ENCODE peak calls at places on chromosomes 7 and 10, in nine cellular contexts. One of them, this sample, is unnamed. For H3K27me3 and H3K9me3, the result is how much of the 10 kb centered on the place peaks cover.

GRCh38 chr10:45432700-45433472 is 58.9 kb downstream of the ALOX5 start:
- DNase-seq in sigmoid colon: no peak
- DNase-seq in heart left ventricle: no peak
- DNase-seq in stomach: no peak
- DNase-seq in naive thymus-derived CD4-positive, alpha-beta T cell: no peak
- DNase-seq in mammary epithelial cell: no peak
- DNase-seq in body of pancreas: no peak
- DNase-seq in MM.1S: no peak
- DNase-seq in GM23248: no peak
- DNase-seq in this sample: no peak

GRCh38 chr10:58843760-58844159 is 331.1 kb downstream of the BICC1 start:
- DNase-seq in MM.1S: no peak
- DNase-seq in body of pancreas: no peak
- DNase-seq in sigmoid colon: no peak
- DNase-seq in mammary epithelial cell: no peak
- DNase-seq in heart left ventricle: no peak
- DNase-seq in stomach: no peak
- DNase-seq in GM23248: no peak
- DNase-seq in naive thymus-derived CD4-positive, alpha-beta T cell: no peak
- DNase-seq in this sample: no peak

GRCh38 chr10:114026189-114027040 is 17.3 kb upstream of the ADRB1 start:
- DNase-seq in sigmoid colon: no peak
- DNase-seq in naive thymus-derived CD4-positive, alpha-beta T cell: no peak
- DNase-seq in heart left ventricle: no peak
- DNase-seq in body of pancreas: no peak
- DNase-seq in mammary epithelial cell: peak
- DNase-seq in MM.1S: no peak
- DNase-seq in stomach: no peak
- DNase-seq in GM23248: peak
- DNase-seq in this sample: peak

GRCh38 chr7:146096994-146097393 is 19.6 kb upstream of the CNTNAP2 start:
- DNase-seq in heart left ventricle: no peak
- DNase-seq in body of pancreas: no peak
- DNase-seq in stomach: no peak
- DNase-seq in sigmoid colon: no peak
- DNase-seq in GM23248: no peak
- DNase-seq in MM.1S: peak
- DNase-seq in mammary epithelial cell: no peak
- DNase-seq in naive thymus-derived CD4-positive, alpha-beta T cell: no peak
- DNase-seq in this sample: no peak

GRCh38 chr7:108114117-108114841 is 15.9 kb downstream of the LAMB4 start:
- DNase-seq in body of pancreas: peak
- DNase-seq in GM23248: no peak
- DNase-seq in naive thymus-derived CD4-positive, alpha-beta T cell: peak
- DNase-seq in heart left ventricle: no peak
- DNase-seq in MM.1S: peak
- DNase-seq in mammary epithelial cell: peak
- DNase-seq in stomach: no peak
- DNase-seq in sigmoid colon: no peak
- DNase-seq in this sample: peak

GRCh38 chr7:2638224-2638991 is 6.6 kb downstream of the TTYH3 start:
- DNase-seq in MM.1S: no peak
- DNase-seq in naive thymus-derived CD4-positive, alpha-beta T cell: no peak
- DNase-seq in body of pancreas: no peak
- DNase-seq in stomach: no peak
- DNase-seq in GM23248: peak
- DNase-seq in sigmoid colon: peak
- DNase-seq in heart left ventricle: peak
- DNase-seq in mammary epithelial cell: no peak
- DNase-seq in this sample: no peak

GRCh38 chr7:120732256-120732655 is 125.7 kb downstream of the TSPAN12 start:
- DNase-seq in heart left ventricle: no peak
- DNase-seq in body of pancreas: no peak
- DNase-seq in GM23248: peak
- DNase-seq in mammary epithelial cell: no peak
- DNase-seq in stomach: no peak
- DNase-seq in MM.1S: no peak
- DNase-seq in sigmoid colon: no peak
- DNase-seq in naive thymus-derived CD4-positive, alpha-beta T cell: no peak
- DNase-seq in this sample: no peak

GRCh38 chr10:72688208-72688651 is 3.7 kb upstream of the MCU start:
- DNase-seq in naive thymus-derived CD4-positive, alpha-beta T cell: no peak
- DNase-seq in MM.1S: no peak
- DNase-seq in stomach: no peak
- DNase-seq in body of pancreas: no peak
- DNase-seq in mammary epithelial cell: peak
- DNase-seq in GM23248: peak
- DNase-seq in heart left ventricle: no peak
- DNase-seq in sigmoid colon: no peak
- DNase-seq in this sample: peak

DNA sequence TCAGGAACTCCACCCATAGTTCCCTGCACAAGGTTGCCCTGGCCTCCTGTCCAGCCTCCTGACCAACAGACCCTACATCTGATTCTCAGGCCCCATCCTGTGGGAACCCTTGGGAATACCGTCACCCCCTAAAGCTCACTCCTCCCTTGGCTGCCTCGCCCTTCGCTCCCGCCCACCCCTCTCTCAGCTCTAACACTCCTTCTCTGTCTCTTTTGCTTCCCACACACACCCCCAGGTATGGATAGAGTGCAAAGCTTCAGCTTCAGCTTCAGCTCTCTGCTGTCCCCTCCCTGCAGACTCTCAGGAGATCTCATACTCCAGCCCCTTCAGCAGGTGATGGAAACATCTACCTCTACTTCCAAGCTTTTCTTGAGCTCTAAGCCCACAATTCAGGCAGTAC is 83.1 kb downstream of the HIF1AN start:
- DNase-seq in stomach: no peak
- DNase-seq in heart left ventricle: no peak
- DNase-seq in naive thymus-derived CD4-positive, alpha-beta T cell: no peak
- DNase-seq in GM23248: no peak
- DNase-seq in sigmoid colon: no peak
- DNase-seq in mammary epithelial cell: no peak
- DNase-seq in body of pancreas: no peak
- DNase-seq in MM.1S: no peak
- DNase-seq in this sample: no peak
- H3K27me3 ChIP-seq in stomach: half or more
- H3K27me3 ChIP-seq in heart left ventricle: under half
- H3K27me3 ChIP-seq in naive thymus-derived CD4-positive, alpha-beta T cell: under half
- H3K27me3 ChIP-seq in GM23248: half or more
- H3K27me3 ChIP-seq in sigmoid colon: half or more
- H3K27me3 ChIP-seq in mammary epithelial cell: under half
- H3K27me3 ChIP-seq in body of pancreas: under half
- H3K27me3 ChIP-seq in MM.1S: half or more
- H3K27me3 ChIP-seq in this sample: under half

GRCh38 chr7:77338260-77338659 is 77.9 kb downstream of the GSAP start:
- DNase-seq in naive thymus-derived CD4-positive, alpha-beta T cell: no peak
- DNase-seq in GM23248: no peak
- DNase-seq in heart left ventricle: no peak
- DNase-seq in body of pancreas: no peak
- DNase-seq in MM.1S: no peak
- DNase-seq in mammary epithelial cell: no peak
- DNase-seq in stomach: no peak
- DNase-seq in sigmoid colon: no peak
- DNase-seq in this sample: no peak
- H3K4me3 ChIP-seq in naive thymus-derived CD4-positive, alpha-beta T cell: no peak
- H3K4me3 ChIP-seq in GM23248: no peak
- H3K4me3 ChIP-seq in heart left ventricle: no peak
- H3K4me3 ChIP-seq in body of pancreas: no peak
- H3K4me3 ChIP-seq in MM.1S: no peak
- H3K4me3 ChIP-seq in mammary epithelial cell: no peak
- H3K4me3 ChIP-seq in stomach: no peak
- H3K4me3 ChIP-seq in sigmoid colon: no peak
- H3K4me3 ChIP-seq in this sample: no peak

DNA sequence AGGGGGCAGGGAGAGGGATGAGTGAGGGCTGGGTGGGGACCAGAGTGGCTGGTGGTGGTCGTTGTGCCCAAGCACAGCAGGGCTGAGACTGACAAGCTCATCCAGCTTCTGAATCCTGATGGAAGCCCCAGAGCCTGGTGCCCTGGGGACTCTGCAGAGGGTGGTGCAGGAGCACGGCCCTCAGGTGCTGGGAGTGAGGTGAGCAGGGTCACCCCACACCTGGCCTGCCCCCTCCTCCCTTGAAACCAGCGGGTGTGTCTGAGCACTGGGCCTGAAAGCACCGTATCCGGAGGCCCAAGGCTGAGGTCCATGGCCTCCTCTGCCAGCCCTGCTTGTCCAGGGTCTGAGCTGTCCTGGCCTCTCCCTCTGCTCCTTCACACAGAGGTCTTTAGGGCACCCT is 218.2 kb downstream of the ZNF248 start:
- DNase-seq in heart left ventricle: no peak
- DNase-seq in sigmoid colon: no peak
- DNase-seq in MM.1S: no peak
- DNase-seq in stomach: no peak
- DNase-seq in mammary epithelial cell: no peak
- DNase-seq in GM23248: no peak
- DNase-seq in naive thymus-derived CD4-positive, alpha-beta T cell: no peak
- DNase-seq in body of pancreas: no peak
- DNase-seq in this sample: no peak
- H3K9me3 ChIP-seq in heart left ventricle: under half
- H3K9me3 ChIP-seq in sigmoid colon: under half
- H3K9me3 ChIP-seq in MM.1S: under half
- H3K9me3 ChIP-seq in stomach: under half
- H3K9me3 ChIP-seq in mammary epithelial cell: under half
- H3K9me3 ChIP-seq in GM23248: under half
- H3K9me3 ChIP-seq in naive thymus-derived CD4-positive, alpha-beta T cell: under half
- H3K9me3 ChIP-seq in body of pancreas: under half
- H3K9me3 ChIP-seq in this sample: under half

GRCh38 chr10:43260911-43261577 is 5.8 kb downstream of the RASGEF1A start:
- DNase-seq in MM.1S: no peak
- DNase-seq in GM23248: no peak
- DNase-seq in mammary epithelial cell: no peak
- DNase-seq in sigmoid colon: no peak
- DNase-seq in stomach: no peak
- DNase-seq in heart left ventricle: no peak
- DNase-seq in body of pancreas: no peak
- DNase-seq in naive thymus-derived CD4-positive, alpha-beta T cell: no peak
- DNase-seq in this sample: no peak
- H3K27me3 ChIP-seq in MM.1S: under half
- H3K27me3 ChIP-seq in GM23248: under half
- H3K27me3 ChIP-seq in mammary epithelial cell: under half
- H3K27me3 ChIP-seq in sigmoid colon: under half
- H3K27me3 ChIP-seq in stomach: half or more
- H3K27me3 ChIP-seq in heart left ventricle: under half
- H3K27me3 ChIP-seq in body of pancreas: under half
- H3K27me3 ChIP-seq in naive thymus-derived CD4-positive, alpha-beta T cell: under half
- H3K27me3 ChIP-seq in this sample: under half

GRCh38 chr10:47266602-47267001 is 33.4 kb upstream of the GDF10 start:
- DNase-seq in GM23248: no peak
- DNase-seq in MM.1S: no peak
- DNase-seq in mammary epithelial cell: no peak
- DNase-seq in stomach: no peak
- DNase-seq in heart left ventricle: no peak
- DNase-seq in body of pancreas: no peak
- DNase-seq in sigmoid colon: peak
- DNase-seq in naive thymus-derived CD4-positive, alpha-beta T cell: no peak
- DNase-seq in this sample: no peak

GRCh38 chr10:47262606-47263295 is 37.2 kb upstream of the GDF10 start:
- DNase-seq in stomach: no peak
- DNase-seq in sigmoid colon: no peak
- DNase-seq in body of pancreas: no peak
- DNase-seq in heart left ventricle: no peak
- DNase-seq in MM.1S: no peak
- DNase-seq in mammary epithelial cell: no peak
- DNase-seq in naive thymus-derived CD4-positive, alpha-beta T cell: no peak
- DNase-seq in GM23248: peak
- DNase-seq in this sample: no peak

GRCh38 chr10:47261556-47261955 is 38.4 kb upstream of the GDF10 start:
- DNase-seq in GM23248: no peak
- DNase-seq in stomach: no peak
- DNase-seq in body of pancreas: no peak
- DNase-seq in MM.1S: no peak
- DNase-seq in sigmoid colon: peak
- DNase-seq in mammary epithelial cell: no peak
- DNase-seq in naive thymus-derived CD4-positive, alpha-beta T cell: no peak
- DNase-seq in heart left ventricle: no peak
- DNase-seq in this sample: no peak

GRCh38 chr10:47261121-47261520 is 38.9 kb upstream of the GDF10 start:
- DNase-seq in MM.1S: peak
- DNase-seq in naive thymus-derived CD4-positive, alpha-beta T cell: peak
- DNase-seq in mammary epithelial cell: no peak
- DNase-seq in heart left ventricle: no peak
- DNase-seq in sigmoid colon: no peak
- DNase-seq in GM23248: no peak
- DNase-seq in body of pancreas: no peak
- DNase-seq in stomach: no peak
- DNase-seq in this sample: no peak

DNA sequence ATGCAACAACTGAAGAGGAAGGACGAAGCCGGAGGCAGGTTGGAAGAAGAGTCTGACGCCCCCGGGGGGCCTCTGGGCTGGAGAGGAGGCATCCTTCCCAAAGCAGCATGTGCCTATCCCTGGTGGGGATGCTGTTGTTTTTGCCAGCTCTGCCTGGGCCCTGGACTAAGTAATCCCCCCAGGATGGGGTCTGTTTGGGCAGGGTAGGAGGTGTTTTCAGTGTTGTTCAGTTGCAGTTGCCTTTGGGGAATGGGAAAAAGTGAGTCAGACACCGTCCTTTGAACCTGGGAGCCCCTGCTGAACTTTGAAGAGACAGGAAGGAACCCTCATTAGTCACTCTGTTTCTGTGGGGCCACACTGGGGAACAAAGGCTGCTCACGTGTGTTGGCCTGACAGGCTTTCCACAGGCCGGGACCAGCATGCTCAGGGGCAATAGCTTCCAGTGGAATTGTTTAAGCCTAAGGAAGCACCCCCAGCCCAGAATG is 35.2 kb upstream of the GDF10 start:
- DNase-seq in mammary epithelial cell: no peak
- DNase-seq in stomach: no peak
- DNase-seq in MM.1S: no peak
- DNase-seq in body of pancreas: no peak
- DNase-seq in sigmoid colon: no peak
- DNase-seq in heart left ventricle: no peak
- DNase-seq in GM23248: no peak
- DNase-seq in naive thymus-derived CD4-positive, alpha-beta T cell: peak
- DNase-seq in this sample: no peak
- H3K4me3 ChIP-seq in mammary epithelial cell: no peak
- H3K4me3 ChIP-seq in stomach: no peak
- H3K4me3 ChIP-seq in MM.1S: no peak
- H3K4me3 ChIP-seq in body of pancreas: no peak
- H3K4me3 ChIP-seq in sigmoid colon: no peak
- H3K4me3 ChIP-seq in heart left ventricle: no peak
- H3K4me3 ChIP-seq in GM23248: no peak
- H3K4me3 ChIP-seq in naive thymus-derived CD4-positive, alpha-beta T cell: no peak
- H3K4me3 ChIP-seq in this sample: no peak

DNA sequence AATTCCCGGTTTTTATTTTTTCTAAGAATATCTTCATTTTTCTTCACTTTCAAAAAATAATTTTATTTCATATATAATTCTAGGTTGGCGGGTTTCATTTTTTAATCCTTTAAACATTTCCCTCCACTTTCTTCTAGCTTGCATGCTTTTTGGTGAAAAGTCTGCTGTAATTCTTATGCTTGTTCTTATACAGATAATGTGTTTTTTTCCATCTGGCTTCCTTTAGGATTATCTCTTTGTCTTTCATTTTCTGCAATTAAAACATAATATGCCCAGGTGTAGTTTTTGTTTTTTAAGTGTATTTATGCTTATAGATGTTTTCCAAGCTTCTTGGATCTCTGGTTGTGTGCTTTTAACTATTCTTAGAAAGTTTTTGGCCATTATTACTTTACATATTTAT is 341.3 kb upstream of the SEMA3C start:
- DNase-seq in mammary epithelial cell: no peak
- DNase-seq in MM.1S: no peak
- DNase-seq in body of pancreas: no peak
- DNase-seq in sigmoid colon: no peak
- DNase-seq in GM23248: peak
- DNase-seq in naive thymus-derived CD4-positive, alpha-beta T cell: no peak
- DNase-seq in heart left ventricle: no peak
- DNase-seq in stomach: no peak
- DNase-seq in this sample: no peak
- H3K9me3 ChIP-seq in mammary epithelial cell: under half
- H3K9me3 ChIP-seq in MM.1S: under half
- H3K9me3 ChIP-seq in body of pancreas: under half
- H3K9me3 ChIP-seq in sigmoid colon: under half
- H3K9me3 ChIP-seq in GM23248: under half
- H3K9me3 ChIP-seq in naive thymus-derived CD4-positive, alpha-beta T cell: under half
- H3K9me3 ChIP-seq in heart left ventricle: under half
- H3K9me3 ChIP-seq in stomach: under half
- H3K9me3 ChIP-seq in this sample: under half

This sample was measured in Caco-2.